ENCODE peak calls at places on chromosomes 6 and 20, in ten cellular contexts. L is PC-3; M is lower lobe of right lung; E is tibial nerve; H is small intestine; N is NB4; F is CD4-positive, CD25-positive, alpha-beta regulatory T cell; D is SK-N-SH; Q is Peyer's patch; X is hepatocyte. O is an unnamed sample.

GRCh38 chr6:29976588-29977424 is 34.5 kb downstream of the HLA-A start:
- DNase-seq in L (peak; percentile 80), M (peak; percentile 91), E (peak; percentile 79), H (peak; percentile 85), N (peak; percentile 80), F (peak; percentile 59), D (peak; percentile 80), Q (peak; percentile 87), X (peak; percentile 87), O (no peak)

GRCh38 chr6:136920858-136921520 is 1.1 kb upstream of the SLC35D3 start:
- DNase-seq in L (no peak), M (no peak), E (no peak), H (peak; percentile 63), N (peak; percentile 50), F (no peak), D (peak; percentile 75), Q (peak; percentile 56), X (peak; percentile 12), O (no peak)

GRCh38 chr6:34247481-34248197 is 1.2 kb downstream of the SMIM29 start:
- DNase-seq in L (peak; percentile 52), M (peak; percentile 44), E (no peak), H (no peak), N (no peak), F (no peak), D (no peak), Q (no peak), X (no peak), O (no peak)

GRCh38 chr20:34337544-34337943 is 25.5 kb upstream of the ITCH start:
- DNase-seq in L (no peak), M (no peak), E (no peak), H (no peak), N (no peak), F (no peak), D (no peak), Q (no peak), X (no peak), O (no peak)

GRCh38 chr6:19153270-19153980 is 683.7 kb upstream of the ID4 start:
- DNase-seq in L (no peak), M (no peak), E (no peak), H (no peak), N (no peak), F (no peak), D (no peak), Q (no peak), X (peak; percentile 11), O (no peak)

GRCh38 chr20:62925420-62926228 is 681 bp downstream of the DIDO1 start:
- DNase-seq in L (peak; percentile 35), M (no peak), E (no peak), H (peak; percentile 51), N (peak; percentile 80), F (peak; percentile 51), D (peak; percentile 51), Q (peak; percentile 69), X (peak; percentile 49), O (no peak)

GRCh38 chr20:3047486-3048419 is 1.9 kb downstream of the MRPS26 start:
- DNase-seq in L (no peak), M (no peak), E (no peak), H (peak; percentile 12), N (peak; percentile 48), F (no peak), D (no peak), Q (no peak), X (no peak), O (no peak)

GRCh38 chr20:10790013-10790412 is 116.2 kb upstream of the JAG1 start:
- DNase-seq in L (no peak), M (no peak), E (no peak), H (no peak), N (peak; percentile 59), F (no peak), D (no peak), Q (no peak), X (no peak), O (no peak)

GRCh38 chr6:134551245-134551960 is 233.5 kb upstream of the SGK1 start:
- DNase-seq in L (peak; percentile 4), M (no peak), E (no peak), H (no peak), N (no peak), F (no peak), D (no peak), Q (no peak), X (no peak), O (no peak)

GRCh38 chr6:431986-432385 is 40.4 kb downstream of the IRF4 start:
- DNase-seq in L (no peak), M (no peak), E (no peak), H (no peak), N (no peak), F (no peak), D (no peak), Q (no peak), X (no peak), O (peak; percentile 57)

GRCh38 chr20:44863661-44864060 is 21.8 kb upstream of the YWHAB start:
- DNase-seq in L (no peak), M (no peak), E (no peak), H (peak; percentile 33), N (no peak), F (no peak), D (no peak), Q (no peak), X (peak; percentile 49), O (no peak)

GRCh38 chr6:41073968-41074691 is 1.4 kb downstream of the NFYA start:
- DNase-seq in L (peak; percentile 35), M (no peak), E (no peak), H (peak; percentile 64), N (peak; percentile 52), F (peak; percentile 17), D (no peak), Q (no peak), X (peak; percentile 49), O (no peak)

GRCh38 chr6:18477301-18477941 is 90.3 kb downstream of the RNF144B start:
- DNase-seq in L (peak; percentile 40), M (no peak), E (no peak), H (no peak), N (peak; percentile 12), F (no peak), D (no peak), Q (no peak), X (peak; percentile 10), O (no peak)

GRCh38 chr6:6368040-6368683 is 47.7 kb upstream of the F13A1 start:
- DNase-seq in L (no peak), M (no peak), E (no peak), H (no peak), N (no peak), F (no peak), D (no peak), Q (no peak), X (no peak), O (no peak)
- H3K4me3 ChIP-seq in L (no peak overlapping the region), M (no peak overlapping the region), E (no peak overlapping the region), H (no peak overlapping the region), N (no peak overlapping the region), F (no peak overlapping the region), D (no peak overlapping the region), Q (no peak overlapping the region), X (no peak overlapping the region), O (no peak overlapping the region)

DNA sequence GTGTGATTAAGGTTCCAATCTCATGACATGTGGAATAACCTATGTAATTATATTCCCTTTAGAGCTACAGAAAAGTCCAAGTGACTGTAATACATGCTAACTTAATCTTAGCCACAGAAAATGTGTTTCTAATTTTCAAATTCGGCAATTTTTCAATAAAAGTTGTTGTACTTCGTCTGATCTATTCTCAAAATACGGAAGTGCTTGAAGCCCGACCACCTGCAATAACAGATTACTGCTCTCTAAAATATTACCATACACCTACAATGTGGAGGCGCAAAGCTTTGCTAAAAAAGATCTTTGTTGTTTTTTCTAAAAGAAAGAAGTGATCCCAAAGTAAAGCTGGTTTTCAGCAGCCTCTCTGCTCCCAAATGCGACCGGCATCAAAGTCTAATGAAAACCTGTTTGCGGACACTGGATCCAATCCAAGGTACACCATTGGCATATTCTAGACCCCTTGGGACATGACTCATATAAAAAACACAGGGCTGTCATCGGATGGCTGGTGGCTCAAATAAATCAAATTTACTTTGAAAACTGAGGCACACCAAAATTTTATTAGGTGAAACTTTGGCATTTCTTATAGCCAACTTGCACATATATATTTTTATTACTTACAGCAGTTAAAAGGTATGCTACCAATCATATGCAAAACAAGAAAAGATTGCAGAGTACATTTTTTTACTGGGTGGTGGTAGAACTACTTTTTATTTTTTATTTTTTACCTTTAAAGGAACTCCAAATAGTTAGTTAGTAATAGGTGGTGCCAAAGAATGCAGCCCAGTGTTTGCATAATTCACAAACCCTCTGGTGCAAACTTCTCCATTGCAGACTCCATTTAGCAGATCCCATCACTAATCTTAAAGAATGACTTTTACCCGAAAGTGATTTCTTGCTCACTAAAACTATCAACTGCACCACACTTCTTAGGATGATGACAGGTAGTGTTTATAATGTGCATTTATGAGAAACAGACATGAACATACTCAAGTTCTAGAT is 118.7 kb upstream of the TBX18 start:
- DNase-seq in L (peak; percentile 60), M (no peak), E (no peak), H (no peak), N (no peak), F (no peak), D (no peak), Q (no peak), X (no peak), O (no peak)
- H3K4me3 ChIP-seq in L (no peak overlapping the region), M (no peak overlapping the region), E (no peak overlapping the region), H (no peak overlapping the region), N (no peak overlapping the region), F (no peak overlapping the region), D (no peak overlapping the region), Q (no peak overlapping the region), X (no peak overlapping the region), O (no peak overlapping the region)

GRCh38 chr6:138655828-138656227 is 117.7 kb upstream of the CCDC28A start:
- DNase-seq in L (no peak), M (no peak), E (no peak), H (no peak), N (peak; percentile 66), F (no peak), D (no peak), Q (no peak), X (no peak), O (no peak)

GRCh38 chr6:138656278-138656803 is 117.2 kb upstream of the CCDC28A start:
- DNase-seq in L (no peak), M (no peak), E (no peak), H (no peak), N (no peak), F (no peak), D (no peak), Q (no peak), X (no peak), O (no peak)

GRCh38 chr6:138659998-138660397 is 113.6 kb upstream of the CCDC28A start:
- DNase-seq in L (no peak), M (no peak), E (no peak), H (no peak), N (no peak), F (no peak), D (no peak), Q (no peak), X (no peak), O (no peak)

GRCh38 chr6:138654715-138655634 is 118.6 kb upstream of the CCDC28A start:
- DNase-seq in L (peak; percentile 3), M (no peak), E (no peak), H (no peak), N (peak; percentile 41), F (no peak), D (no peak), Q (no peak), X (no peak), O (no peak)

GRCh38 chr6:138657026-138657425 is 116.5 kb upstream of the CCDC28A start:
- DNase-seq in L (no peak), M (no peak), E (no peak), H (no peak), N (no peak), F (no peak), D (no peak), Q (no peak), X (no peak), O (no peak)
- H3K4me3 ChIP-seq in L (no peak overlapping the region), M (no peak overlapping the region), E (no peak overlapping the region), H (no peak overlapping the region), N (no peak overlapping the region), F (no peak overlapping the region), D (no peak overlapping the region), Q (no peak overlapping the region), X (no peak overlapping the region), O (no peak overlapping the region)

GRCh38 chr6:106514281-106514885 is 114.9 kb downstream of the RTN4IP1 start:
- DNase-seq in L (peak; percentile 54), M (no peak), E (no peak), H (peak; percentile 87), N (no peak), F (no peak), D (no peak), Q (no peak), X (no peak), O (no peak)
- H3K4me3 ChIP-seq in L (peak overlapping the region; percentile 87), M (peak overlapping the region; percentile 84), E (no peak overlapping the region), H (no peak overlapping the region), N (peak overlapping the region; percentile 69), F (peak overlapping the region; percentile 93), D (peak overlapping the region; percentile 83), Q (peak overlapping the region; percentile 20), X (no peak overlapping the region), O (peak overlapping the region; percentile 62)

O was measured in Jurkat, Clone E6-1.